ENCODE peak calls at places on chromosome 3, in four cellular contexts. One of them, this sample, is unnamed.

GRCh38 chr3:128280466-128281455 is 127.5 kb downstream of the EEFSEC start:
- DNase-seq in HTR-8/SVneo: no peak
- DNase-seq in brain microvascular endothelial cell: no peak
- DNase-seq in MV-4-11: no peak
- DNase-seq in this sample: no peak

GRCh38 chr3:73625124-73625665 is 454 bp upstream of the PDZRN3 start:
- DNase-seq in HTR-8/SVneo: no peak
- DNase-seq in brain microvascular endothelial cell: peak
- DNase-seq in MV-4-11: no peak
- DNase-seq in this sample: peak

GRCh38 chr3:138493804-138494606 is 59.6 kb downstream of the ESYT3 start:
- DNase-seq in HTR-8/SVneo: peak
- DNase-seq in brain microvascular endothelial cell: no peak
- DNase-seq in MV-4-11: peak
- DNase-seq in this sample: no peak

GRCh38 chr3:76970006-76970680 is 69.8 kb upstream of the ROBO2 start:
- DNase-seq in HTR-8/SVneo: no peak
- DNase-seq in brain microvascular endothelial cell: no peak
- DNase-seq in MV-4-11: no peak
- DNase-seq in this sample: no peak

GRCh38 chr3:42572278-42572677 is 9.5 kb downstream of the SEC22C start:
- DNase-seq in HTR-8/SVneo: peak
- DNase-seq in brain microvascular endothelial cell: peak
- DNase-seq in MV-4-11: no peak
- DNase-seq in this sample: no peak

GRCh38 chr3:149752788-149753136 is 473 bp upstream of the COMMD2 start:
- DNase-seq in HTR-8/SVneo: peak
- DNase-seq in brain microvascular endothelial cell: no peak
- DNase-seq in MV-4-11: no peak
- DNase-seq in this sample: no peak

GRCh38 chr3:52682016-52682415 is 3.7 kb downstream of the PBRM1 start:
- DNase-seq in HTR-8/SVneo: peak
- DNase-seq in brain microvascular endothelial cell: peak
- DNase-seq in MV-4-11: peak
- DNase-seq in this sample: no peak

GRCh38 chr3:31077021-31077601 is 182.7 kb upstream of the GADL1 start:
- DNase-seq in HTR-8/SVneo: peak
- DNase-seq in brain microvascular endothelial cell: peak
- DNase-seq in MV-4-11: no peak
- DNase-seq in this sample: no peak

GRCh38 chr3:115784739-115785571 is 161.6 kb downstream of the GAP43 start:
- DNase-seq in HTR-8/SVneo: no peak
- DNase-seq in brain microvascular endothelial cell: peak
- DNase-seq in MV-4-11: no peak
- DNase-seq in this sample: no peak

GRCh38 chr3:183653209-183654064 is 18.0 kb downstream of the KLHL24 start:
- DNase-seq in HTR-8/SVneo: no peak
- DNase-seq in brain microvascular endothelial cell: no peak
- DNase-seq in MV-4-11: peak
- DNase-seq in this sample: no peak

GRCh38 chr3:31873254-31873653 is 107.8 kb downstream of the OSBPL10 start:
- DNase-seq in HTR-8/SVneo: no peak
- DNase-seq in brain microvascular endothelial cell: no peak
- DNase-seq in MV-4-11: no peak
- DNase-seq in this sample: no peak

GRCh38 chr3:50825841-50826240 is 151.1 kb downstream of the DOCK3 start:
- DNase-seq in HTR-8/SVneo: no peak
- DNase-seq in brain microvascular endothelial cell: no peak
- DNase-seq in MV-4-11: no peak
- DNase-seq in this sample: no peak

GRCh38 chr3:48157950-48158376 is 30.3 kb downstream of the CDC25A start:
- DNase-seq in HTR-8/SVneo: no peak
- DNase-seq in brain microvascular endothelial cell: peak
- DNase-seq in MV-4-11: peak
- DNase-seq in this sample: peak

GRCh38 chr3:102233881-102234280 is 200.9 kb upstream of the ZPLD1 start:
- DNase-seq in HTR-8/SVneo: no peak
- DNase-seq in brain microvascular endothelial cell: no peak
- DNase-seq in MV-4-11: no peak
- DNase-seq in this sample: no peak

GRCh38 chr3:184455991-184456390 is 76.1 kb downstream of the CHRD start:
- DNase-seq in HTR-8/SVneo: no peak
- DNase-seq in brain microvascular endothelial cell: no peak
- DNase-seq in MV-4-11: no peak
- DNase-seq in this sample: no peak

GRCh38 chr3:116453676-116454346 is 8.5 kb upstream of the LSAMP start:
- DNase-seq in HTR-8/SVneo: no peak
- DNase-seq in brain microvascular endothelial cell: no peak
- DNase-seq in MV-4-11: no peak
- DNase-seq in this sample: no peak

GRCh38 chr3:151584603-151585002 is 123.7 kb upstream of the IGSF10 start:
- DNase-seq in HTR-8/SVneo: no peak
- DNase-seq in brain microvascular endothelial cell: no peak
- DNase-seq in MV-4-11: peak
- DNase-seq in this sample: no peak

GRCh38 chr3:100647673-100648072 is 38.3 kb downstream of the ADGRG7 start:
- DNase-seq in HTR-8/SVneo: no peak
- DNase-seq in brain microvascular endothelial cell: no peak
- DNase-seq in MV-4-11: no peak
- DNase-seq in this sample: no peak

GRCh38 chr3:157913751-157914150 is 192.5 kb downstream of the SHOX2 start:
- DNase-seq in HTR-8/SVneo: no peak
- DNase-seq in brain microvascular endothelial cell: no peak
- DNase-seq in MV-4-11: peak
- DNase-seq in this sample: no peak

GRCh38 chr3:53254190-53254809 is 1.5 kb downstream of the TKT start:
- DNase-seq in HTR-8/SVneo: no peak
- DNase-seq in brain microvascular endothelial cell: no peak
- DNase-seq in MV-4-11: no peak
- DNase-seq in this sample: peak

GRCh38 chr3:126939347-126939735 is 43.6 kb upstream of the PLXNA1 start:
- DNase-seq in HTR-8/SVneo: no peak
- DNase-seq in brain microvascular endothelial cell: no peak
- DNase-seq in MV-4-11: no peak
- DNase-seq in this sample: no peak

GRCh38 chr3:53705774-53706173 is 140.4 kb downstream of the CHDH start:
- DNase-seq in HTR-8/SVneo: no peak
- DNase-seq in brain microvascular endothelial cell: no peak
- DNase-seq in MV-4-11: no peak
- DNase-seq in this sample: no peak

GRCh38 chr3:18215639-18216038 is 209.5 kb downstream of the SATB1 start:
- DNase-seq in HTR-8/SVneo: no peak
- DNase-seq in brain microvascular endothelial cell: no peak
- DNase-seq in MV-4-11: peak
- DNase-seq in this sample: no peak

GRCh38 chr3:133077688-133078087 is 39.5 kb downstream of the TMEM108 start:
- DNase-seq in HTR-8/SVneo: no peak
- DNase-seq in brain microvascular endothelial cell: no peak
- DNase-seq in MV-4-11: no peak
- DNase-seq in this sample: no peak

GRCh38 chr3:13379191-13379830 is 40.8 kb downstream of the NUP210 start:
- DNase-seq in HTR-8/SVneo: peak
- DNase-seq in brain microvascular endothelial cell: peak
- DNase-seq in MV-4-11: peak
- DNase-seq in this sample: no peak

GRCh38 chr3:85185495-85185894 is 226.7 kb downstream of the CADM2 start:
- DNase-seq in HTR-8/SVneo: no peak
- DNase-seq in brain microvascular endothelial cell: no peak
- DNase-seq in MV-4-11: no peak
- DNase-seq in this sample: no peak

GRCh38 chr3:129606522-129607390 is at the start of gene PLXND1:
- DNase-seq in HTR-8/SVneo: peak
- DNase-seq in brain microvascular endothelial cell: peak
- DNase-seq in MV-4-11: peak
- DNase-seq in this sample: peak

GRCh38 chr3:148998297-148998696 is 7.0 kb downstream of the GYG1 start:
- DNase-seq in HTR-8/SVneo: no peak
- DNase-seq in brain microvascular endothelial cell: no peak
- DNase-seq in MV-4-11: no peak
- DNase-seq in this sample: no peak

GRCh38 chr3:172106989-172107388 is 67.6 kb downstream of the FNDC3B start:
- DNase-seq in HTR-8/SVneo: no peak
- DNase-seq in brain microvascular endothelial cell: no peak
- DNase-seq in MV-4-11: peak
- DNase-seq in this sample: no peak

This sample was measured in left lung.